ENCODE peak calls at places on chromosome 1, in eight cellular contexts. M, W, T, C, F, Z, I and N are unnamed samples.

GRCh38 chr1:234989019-234989418 is 139.6 kb downstream of the TOMM20 start:
- DNase-seq in M (no peak), W (no peak), T (peak; percentile 33), C (no peak), F (no peak), Z (no peak), I (no peak), N (no peak)

GRCh38 chr1:78884685-78885452 is 121.7 kb downstream of the ADGRL4 start:
- DNase-seq in M (no peak), W (no peak), T (peak; percentile 45), C (no peak), F (peak; percentile 12), Z (no peak), I (peak; percentile 18), N (no peak)

GRCh38 chr1:175317309-175317708 is 124.7 kb upstream of the KIAA0040 start:
- DNase-seq in M (no peak), W (peak; percentile 26), T (no peak), C (no peak), F (no peak), Z (no peak), I (peak; percentile 23), N (no peak)

GRCh38 chr1:232183266-232183800 is 446.6 kb downstream of the SIPA1L2 start:
- DNase-seq in M (no peak), W (no peak), T (no peak), C (no peak), F (no peak), Z (no peak), I (no peak), N (no peak)

GRCh38 chr1:110436635-110437034 is 14.3 kb upstream of the PROK1 start:
- DNase-seq in M (no peak), W (no peak), T (no peak), C (no peak), F (no peak), Z (no peak), I (no peak), N (no peak)

GRCh38 chr1:26949926-26950319 is 10.3 kb downstream of the KDF1 start:
- DNase-seq in M (no peak), W (no peak), T (peak; percentile 21), C (no peak), F (no peak), Z (no peak), I (no peak), N (no peak)

GRCh38 chr1:40818264-40818961 is 34.8 kb downstream of the KCNQ4 start:
- DNase-seq in M (no peak), W (peak; percentile 73), T (peak; percentile 26), C (peak; percentile 85), F (peak; percentile 58), Z (no peak), I (peak; percentile 92), N (peak; percentile 36)

GRCh38 chr1:172559811-172560210 is 26.9 kb downstream of the SUCO start:
- DNase-seq in M (no peak), W (no peak), T (no peak), C (no peak), F (no peak), Z (no peak), I (no peak), N (no peak)